ENCODE peak calls at places on chromosomes 3 and 15, in six cellular contexts. One of them, this sample, is unnamed.

GRCh38 chr3:4290272-4290893 is 12.8 kb upstream of the SETMAR start:
- DNase-seq in WERI-Rb-1: peak
- DNase-seq in effector memory CD8-positive, alpha-beta T cell: peak
- DNase-seq in NCI-H1105: peak
- DNase-seq in T-helper 9 cell: peak
- DNase-seq in mesendoderm: peak
- DNase-seq in this sample: no peak

GRCh38 chr3:134369861-134370596 is 4.2 kb downstream of the AMOTL2 start:
- DNase-seq in WERI-Rb-1: no peak
- DNase-seq in effector memory CD8-positive, alpha-beta T cell: no peak
- DNase-seq in NCI-H1105: no peak
- DNase-seq in T-helper 9 cell: no peak
- DNase-seq in mesendoderm: no peak
- DNase-seq in this sample: no peak

GRCh38 chr3:171415070-171415469 is 45.1 kb downstream of the TNIK start:
- DNase-seq in WERI-Rb-1: no peak
- DNase-seq in effector memory CD8-positive, alpha-beta T cell: no peak
- DNase-seq in NCI-H1105: no peak
- DNase-seq in T-helper 9 cell: no peak
- DNase-seq in mesendoderm: no peak
- DNase-seq in this sample: no peak

GRCh38 chr3:31918179-31919165 is 62.6 kb downstream of the OSBPL10 start:
- DNase-seq in WERI-Rb-1: no peak
- DNase-seq in effector memory CD8-positive, alpha-beta T cell: no peak
- DNase-seq in NCI-H1105: no peak
- DNase-seq in T-helper 9 cell: no peak
- DNase-seq in mesendoderm: peak
- DNase-seq in this sample: no peak

GRCh38 chr15:40439461-40440299 is 1.1 kb upstream of the BAHD1 start:
- DNase-seq in WERI-Rb-1: peak
- DNase-seq in effector memory CD8-positive, alpha-beta T cell: no peak
- DNase-seq in NCI-H1105: no peak
- DNase-seq in T-helper 9 cell: peak
- DNase-seq in mesendoderm: peak
- DNase-seq in this sample: no peak

GRCh38 chr15:66411190-66411589 is 24.5 kb downstream of the MAP2K1 start:
- DNase-seq in WERI-Rb-1: no peak
- DNase-seq in effector memory CD8-positive, alpha-beta T cell: no peak
- DNase-seq in NCI-H1105: no peak
- DNase-seq in T-helper 9 cell: no peak
- DNase-seq in mesendoderm: peak
- DNase-seq in this sample: no peak

GRCh38 chr15:40265875-40266274 is 17.0 kb downstream of the ANKRD63 start:
- DNase-seq in WERI-Rb-1: no peak
- DNase-seq in effector memory CD8-positive, alpha-beta T cell: no peak
- DNase-seq in NCI-H1105: no peak
- DNase-seq in T-helper 9 cell: no peak
- DNase-seq in mesendoderm: no peak
- DNase-seq in this sample: no peak

GRCh38 chr15:50883903-50884302 is 24.6 kb upstream of the AP4E1 start:
- DNase-seq in WERI-Rb-1: no peak
- DNase-seq in effector memory CD8-positive, alpha-beta T cell: no peak
- DNase-seq in NCI-H1105: no peak
- DNase-seq in T-helper 9 cell: no peak
- DNase-seq in mesendoderm: no peak
- DNase-seq in this sample: no peak

This sample was measured in NCI-H1694.